ENCODE peak calls at places on chromosomes 7 and 10, in seven cellular contexts. D is psoas muscle, Z is natural killer cell, P is PC-3, Q is heart left ventricle, K is fibroblast of the aortic adventitia, M is CD14-positive monocyte. T is an unnamed sample.
A peak's percentile ranks its signal among the peaks of the same experiment; 100 is the strongest.

GRCh38 chr7:155361363-155361680 is 63.6 kb downstream of the INSIG1 start:
- DNase-seq in D (no peak), Q (no peak), P (no peak), Z (no peak), M (no peak), K (no peak), T (no peak)

GRCh38 chr7:17362439-17363095 is 64.1 kb downstream of the AHR start:
- DNase-seq in M (no peak), Q (no peak), P (no peak), D (no peak), K (peak; percentile 28), Z (no peak), T (no peak)

GRCh38 chr7:114823290-114823689 is 98.6 kb upstream of the MDFIC start:
- DNase-seq in D (no peak), K (peak; percentile 51), M (no peak), P (peak; percentile 5), Q (no peak), Z (no peak), T (peak; percentile 49)

GRCh38 chr7:45328397-45329080 is 170.9 kb downstream of the RAMP3 start:
- DNase-seq in P (no peak), M (no peak), Q (no peak), Z (no peak), D (no peak), K (no peak), T (no peak)

GRCh38 chr10:44476421-44476820 is 91.5 kb upstream of the CXCL12 start:
- DNase-seq in Q (no peak), P (no peak), D (no peak), Z (no peak), K (no peak), M (no peak), T (no peak)

GRCh38 chr10:48444861-48445841 is 138.7 kb downstream of the MAPK8 start:
- DNase-seq in M (peak; percentile 33), P (peak; percentile 59), D (no peak), K (no peak), Q (peak; percentile 48), Z (no peak), T (no peak)

GRCh38 chr10:121168513-121169216 is 317.5 kb downstream of the WDR11 start:
- DNase-seq in P (no peak), Q (no peak), M (no peak), D (no peak), K (no peak), Z (no peak), T (no peak)

GRCh38 chr10:34875061-34875460 is 60.0 kb upstream of the PARD3 start:
- DNase-seq in Q (no peak), M (no peak), D (no peak), P (no peak), K (no peak), Z (no peak), T (no peak)

GRCh38 chr10:70363292-70363691 is 19.1 kb downstream of the LRRC20 start:
- DNase-seq in Q (no peak), M (no peak), K (no peak), Z (no peak), D (no peak), P (no peak), T (no peak)

GRCh38 chr7:16028103-16028502 is 341.6 kb upstream of the MEOX2 start:
- DNase-seq in Z (no peak), D (no peak), Q (no peak), M (no peak), K (peak; percentile 98), P (peak; percentile 54), T (peak; percentile 82)

GRCh38 chr10:68330852-68331454 is 911 bp upstream of the HNRNPH3 start:
- DNase-seq in Q (no peak), M (no peak), D (peak; percentile 36), Z (peak; percentile 16), K (peak; percentile 51), P (no peak), T (peak; percentile 55)

GRCh38 chr10:79070611-79071534 is 2.1 kb downstream of the ZMIZ1 start:
- DNase-seq in Z (peak; percentile 20), Q (peak; percentile 90), K (peak; percentile 97), D (peak; percentile 95), P (peak; percentile 100), M (peak; percentile 73), T (peak; percentile 98)

GRCh38 chr7:16419859-16420258 is 1.5 kb downstream of the CRPPA start:
- DNase-seq in P (no peak), D (no peak), K (no peak), Q (no peak), M (no peak), Z (no peak), T (no peak)

GRCh38 chr10:46020871-46021553 is 9.4 kb downstream of the NCOA4 start:
- DNase-seq in Q (no peak), P (no peak), M (no peak), D (no peak), K (peak; percentile 80), Z (no peak), T (peak; percentile 93)

GRCh38 chr10:60032723-60033122 is 126.4 kb upstream of the CCDC6 start:
- DNase-seq in K (peak; percentile 60), Q (no peak), Z (no peak), D (peak; percentile 24), P (peak; percentile 96), M (peak; percentile 65), T (peak; percentile 77)

GRCh38 chr7:4416436-4417092 is 265.5 kb upstream of the FOXK1 start:
- DNase-seq in Q (no peak), M (no peak), P (no peak), K (peak; percentile 1), D (no peak), Z (no peak), T (peak; percentile 12)

GRCh38 chr7:151660141-151660540 is 140.4 kb upstream of the RHEB start:
- DNase-seq in D (no peak), P (peak; percentile 82), Z (no peak), M (no peak), K (peak; percentile 8), Q (no peak), T (peak; percentile 63)

GRCh38 chr10:123287594-123288247 is 133.5 kb downstream of the BUB3 start:
- DNase-seq in Q (no peak), D (no peak), K (peak; percentile 81), Z (no peak), P (peak; percentile 85), M (no peak), T (peak; percentile 59)

GRCh38 chr10:122495406-122496340 is 34.3 kb downstream of the HTRA1 start:
- DNase-seq in M (no peak), P (no peak), D (peak; percentile 51), K (peak; percentile 93), Z (no peak), Q (no peak), T (peak; percentile 90)

GRCh38 chr7:140358771-140359095 is 39.6 kb downstream of the SLC37A3 start:
- DNase-seq in Z (peak; percentile 28), D (no peak), M (peak; percentile 51), Q (no peak), P (no peak), K (no peak), T (no peak)

GRCh38 chr7:220151-220841 is 27.9 kb downstream of the FAM20C start:
- DNase-seq in K (no peak), Q (no peak), M (no peak), Z (no peak), P (no peak), D (no peak), T (no peak)
- TF ChIP-seq CTCF in K (no peak), Q (no peak), M (no peak), Z (no peak), P (no peak), D (no peak), T (no peak)

GRCh38 chr10:3510741-3511140 is 274.3 kb downstream of the KLF6 start:
- DNase-seq in Q (no peak), M (no peak), P (no peak), D (no peak), Z (no peak), K (no peak), T (no peak)

GRCh38 chr10:3511483-3511882 is 273.5 kb downstream of the KLF6 start:
- DNase-seq in K (no peak), Z (no peak), M (no peak), P (no peak), D (no peak), Q (no peak), T (no peak)

GRCh38 chr10:3509355-3509754 is 275.7 kb downstream of the KLF6 start:
- DNase-seq in Q (no peak), P (no peak), D (no peak), K (no peak), Z (no peak), M (no peak), T (no peak)

GRCh38 chr10:3514691-3515090 is 270.3 kb downstream of the KLF6 start:
- DNase-seq in Z (no peak), K (no peak), D (no peak), P (no peak), Q (no peak), M (no peak), T (no peak)

DNA sequence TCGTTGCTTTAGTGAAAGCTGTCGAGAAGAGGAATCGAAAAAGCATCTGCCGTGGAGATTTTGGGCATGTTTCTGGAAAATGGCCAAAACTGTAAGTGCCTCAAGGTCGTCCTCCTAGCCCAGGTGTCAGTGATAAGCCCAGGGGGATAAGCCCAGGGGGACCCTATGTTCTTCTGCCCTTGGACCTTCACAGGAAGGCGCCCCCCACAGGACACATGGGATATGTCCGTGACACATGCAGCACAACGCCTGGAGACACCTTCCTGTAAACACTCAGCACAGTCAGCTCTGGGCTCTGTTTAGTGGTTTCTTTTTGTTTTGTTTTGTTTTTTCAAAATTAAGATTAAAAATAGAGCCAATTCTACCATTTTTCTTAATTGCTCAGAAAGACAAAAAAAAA is 272.7 kb downstream of the KLF6 start:
- DNase-seq in Z (no peak), D (no peak), K (no peak), M (no peak), P (no peak), Q (no peak), T (no peak)
- TF ChIP-seq CTCF in Z (no peak), D (no peak), K (no peak), M (peak; percentile 10), P (peak; percentile 26), Q (no peak), T (peak; percentile 12)

GRCh38 chr10:129486805-129487204 is 19.8 kb downstream of the MGMT start:
- DNase-seq in D (no peak), K (no peak), Z (no peak), Q (no peak), P (no peak), M (no peak), T (no peak)
- TF ChIP-seq CTCF in D (no peak), K (no peak), Z (no peak), Q (no peak), P (no peak), M (no peak), T (no peak)

DNA sequence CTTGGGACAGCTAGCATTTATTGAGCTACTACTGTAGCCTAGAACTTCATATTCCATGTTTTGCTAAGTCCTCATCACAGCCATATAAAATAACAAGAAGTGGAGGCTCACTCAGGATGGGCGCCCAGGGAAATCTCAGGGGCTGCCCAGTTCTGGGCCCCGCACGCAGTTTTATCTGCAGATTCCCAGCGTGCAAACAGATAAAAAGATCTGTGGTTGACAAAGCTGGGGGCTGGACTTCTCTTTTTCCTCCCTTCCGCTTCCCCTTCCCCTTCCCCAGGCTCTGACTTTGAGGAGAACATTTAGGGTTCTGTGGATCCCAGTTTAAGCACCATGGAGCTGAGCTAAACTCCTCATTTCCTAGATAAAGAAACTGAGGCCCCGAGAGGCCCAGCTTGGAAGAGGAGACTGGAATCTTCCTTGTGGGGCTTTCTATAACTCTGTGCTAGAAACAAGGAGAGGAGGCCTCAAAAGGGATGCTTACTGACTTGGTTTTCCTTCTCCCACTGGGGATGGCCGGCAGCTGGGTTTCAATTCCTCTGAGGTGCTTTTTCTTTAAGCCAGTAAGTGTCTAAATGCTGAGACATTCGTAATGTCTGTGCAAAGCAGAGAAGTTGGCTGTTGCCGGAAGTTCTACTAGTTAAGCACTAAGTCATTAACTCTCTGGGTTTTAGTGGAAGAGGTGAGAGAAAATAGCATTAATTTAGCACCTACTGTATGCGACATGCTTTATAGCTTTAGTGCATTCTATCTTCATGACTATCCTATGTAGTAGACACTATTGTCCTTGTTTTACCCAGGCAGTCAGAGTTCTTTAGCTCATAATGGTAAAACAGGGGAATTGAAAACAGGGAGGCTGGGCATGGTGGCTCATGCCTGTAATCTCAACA is 135.4 kb downstream of the RGS10 start:
- DNase-seq in Z (no peak), Q (no peak), M (peak; percentile 54), D (no peak), P (no peak), K (no peak), T (no peak)
- TF ChIP-seq CTCF in Z (no peak), Q (no peak), M (no peak), D (no peak), P (no peak), K (no peak), T (no peak)